ENCODE peak calls at places on chromosomes 6 and 20, in eight cellular contexts. R is left cardiac atrium; W is T-helper 22 cell; C is HS-27A; O is endothelial cell; U is choroid plexus epithelial cell; D is stimulated activated naive CD8-positive, alpha-beta T cell treated with anti-CD3 and anti-CD28 coated beads, Interleukin-15, Interleukin-2, amounts not matched to agents 100 U/mL and 50 U/mL, for 24 hours; I is GM12892. G is an unnamed sample.

GRCh38 chr6:53741417-53741816 is 53.4 kb upstream of the LRRC1 start:
- DNase-seq in C (no peak), O (no peak), R (peak; percentile 34), W (no peak), D (peak; percentile 30), I (no peak), U (no peak), G (peak; percentile 13)

GRCh38 chr6:65707134-65707826 is at the start of gene EYS:
- DNase-seq in O (no peak), W (no peak), D (no peak), I (no peak), U (no peak), C (no peak), R (no peak), G (no peak)

GRCh38 chr20:59207742-59208357 is 44.2 kb downstream of the ZNF831 start:
- DNase-seq in O (peak; percentile 77), U (peak; percentile 2), D (peak; percentile 88), I (peak; percentile 76), R (peak; percentile 56), C (no peak), W (peak; percentile 51), G (peak; percentile 85)

GRCh38 chr6:111534366-111534765 is 51.3 kb upstream of the REV3L start:
- DNase-seq in U (peak; percentile 77), R (peak; percentile 68), W (no peak), I (no peak), O (no peak), D (no peak), C (no peak), G (no peak)

GRCh38 chr6:25257686-25258348 is 21.4 kb upstream of the CARMIL1 start:
- DNase-seq in C (no peak), I (no peak), W (no peak), U (no peak), O (no peak), R (no peak), D (no peak), G (no peak)

GRCh38 chr20:13443690-13444089 is 195.0 kb downstream of the TASP1 start:
- DNase-seq in W (no peak), U (no peak), D (no peak), R (no peak), O (no peak), C (no peak), I (no peak), G (no peak)

GRCh38 chr20:51639206-51639832 is 96.8 kb upstream of the NFATC2 start:
- DNase-seq in O (peak; percentile 85), R (peak; percentile 73), C (no peak), D (peak; percentile 82), I (peak; percentile 41), U (peak; percentile 80), W (no peak), G (peak; percentile 73)

GRCh38 chr20:64265201-64265600 is 9.7 kb downstream of the PCMTD2 start:
- DNase-seq in C (no peak), I (no peak), U (peak; percentile 55), R (no peak), D (no peak), O (no peak), W (no peak), G (no peak)

GRCh38 chr6:136782021-136782770 is 10.1 kb downstream of the MAP3K5 start:
- DNase-seq in U (peak; percentile 80), C (no peak), D (no peak), R (no peak), O (no peak), W (no peak), I (no peak), G (no peak)

GRCh38 chr20:17796096-17796563 is 96.4 kb downstream of the BANF2 start:
- DNase-seq in O (no peak), U (peak; percentile 72), C (no peak), R (peak; percentile 55), D (no peak), W (no peak), I (no peak), G (no peak)

GRCh38 chr6:53112404-53112803 is 36.2 kb downstream of the GCM1 start:
- DNase-seq in R (no peak), O (no peak), U (no peak), C (no peak), W (no peak), D (no peak), I (no peak), G (no peak)

GRCh38 chr20:32067234-32067821 is 15.3 kb downstream of the HCK start:
- DNase-seq in C (peak; percentile 96), R (no peak), I (no peak), U (peak; percentile 83), O (no peak), D (no peak), W (no peak), G (no peak)

GRCh38 chr20:19233025-19233794 is 20.8 kb downstream of the SLC24A3 start:
- DNase-seq in U (peak; percentile 37), I (no peak), C (no peak), O (no peak), W (no peak), D (no peak), R (no peak), G (no peak)

GRCh38 chr6:158457616-158458278 is 102.1 kb upstream of the TMEM181 start:
- DNase-seq in D (no peak), U (no peak), I (no peak), R (no peak), C (no peak), W (no peak), O (no peak), G (no peak)

GRCh38 chr20:14114049-14114448 is 118.7 kb downstream of the MACROD2 start:
- DNase-seq in O (no peak), R (no peak), D (no peak), I (no peak), U (no peak), C (no peak), W (no peak), G (no peak)

GRCh38 chr6:151891524-151891923 is 84.0 kb downstream of the ESR1 start:
- DNase-seq in O (no peak), W (no peak), I (no peak), R (no peak), D (no peak), U (no peak), C (no peak), G (no peak)